ENCODE peak calls at places on chromosomes 2 and 18, in ten cellular contexts. S, C, F, N, Q, H, B, R, Z and U are unnamed samples. For H3K4me1, the result is how much of the 10 kb centered on the place peaks cover.

GRCh38 chr18:61545281-61546245 is 212.3 kb downstream of the CDH20 start:
- DNase-seq in N (no peak), Z (no peak), F (no peak), R (no peak), C (no peak), Q (no peak), B (no peak), H (no peak), S (no peak), U (no peak)

GRCh38 chr2:203759692-203760365 is 53.4 kb downstream of the CD28 start:
- DNase-seq in S (peak), C (no peak), N (no peak), Q (peak), F (no peak), B (no peak), Z (no peak), H (peak), R (no peak), U (no peak)

GRCh38 chr2:43469713-43470112 is 126.1 kb downstream of the THADA start:
- DNase-seq in C (no peak), S (no peak), F (no peak), Z (no peak), N (no peak), R (no peak), H (no peak), B (no peak), Q (no peak), U (no peak)

GRCh38 chr2:217204358-217204757 is 344.5 kb upstream of the TNP1 start:
- DNase-seq in N (no peak), R (no peak), B (no peak), F (no peak), H (peak), C (no peak), S (no peak), Q (no peak), Z (no peak), U (no peak)

GRCh38 chr18:62928316-62928715 is 213.0 kb downstream of the PHLPP1 start:
- DNase-seq in R (no peak), N (no peak), C (no peak), Q (no peak), F (no peak), B (no peak), H (peak), S (no peak), Z (no peak), U (no peak)

GRCh38 chr2:33762636-33763035 is 163.5 kb upstream of the FAM98A start:
- DNase-seq in R (no peak), F (no peak), Q (no peak), C (no peak), S (no peak), B (no peak), N (no peak), Z (no peak), H (no peak), U (no peak)

GRCh38 chr2:29367986-29368677 is 252.9 kb downstream of the CLIP4 start:
- DNase-seq in Q (no peak), R (no peak), N (no peak), C (no peak), S (no peak), H (peak), F (no peak), B (no peak), Z (no peak), U (no peak)

GRCh38 chr2:32688511-32688910 is 60.7 kb downstream of the TTC27 start:
- DNase-seq in R (no peak), S (no peak), N (no peak), H (peak), Q (no peak), C (no peak), B (no peak), F (no peak), Z (no peak), U (no peak)

GRCh38 chr2:119029297-119029696 is 87.3 kb downstream of the MARCO start:
- DNase-seq in B (no peak), Z (no peak), N (no peak), R (no peak), Q (no peak), F (no peak), H (no peak), C (no peak), S (no peak), U (no peak)

GRCh38 chr2:127566139-127566417 is 30.6 kb downstream of the MYO7B start:
- DNase-seq in R (no peak), S (no peak), N (no peak), C (no peak), F (no peak), Z (no peak), B (no peak), Q (no peak), H (no peak), U (no peak)

GRCh38 chr2:234998404-234999211 is 46.8 kb downstream of the SH3BP4 start:
- DNase-seq in Z (no peak), R (no peak), S (no peak), B (no peak), H (no peak), C (no peak), N (peak), F (no peak), Q (peak), U (no peak)

GRCh38 chr2:14693874-14694273 is 61.4 kb downstream of the LRATD1 start:
- DNase-seq in N (no peak), R (no peak), H (no peak), B (no peak), Q (no peak), C (no peak), Z (no peak), F (no peak), S (no peak), U (no peak)

GRCh38 chr2:242051440-242051839 is 181.9 kb downstream of the RTP5 start:
- DNase-seq in Q (no peak), H (no peak), N (no peak), Z (no peak), S (no peak), B (no peak), C (no peak), F (no peak), R (no peak), U (no peak)

GRCh38 chr18:46310258-46310657 is 206.1 kb downstream of the HAUS1 start:
- DNase-seq in C (no peak), B (no peak), Z (peak), Q (no peak), S (no peak), R (no peak), H (no peak), F (no peak), N (no peak), U (no peak)

GRCh38 chr18:44759925-44760342 is 79.2 kb downstream of the SETBP1 start:
- DNase-seq in F (no peak), C (no peak), R (no peak), Z (no peak), B (no peak), N (no peak), S (no peak), H (no peak), Q (no peak), U (no peak)

GRCh38 chr18:55780591-55781071 is 192.6 kb upstream of the TCF4 start:
- DNase-seq in C (no peak), F (no peak), Z (no peak), B (no peak), N (no peak), Q (no peak), H (peak), R (no peak), S (no peak), U (no peak)

GRCh38 chr2:56757884-56758545 is 574.2 kb downstream of the CCDC85A start:
- DNase-seq in N (no peak), S (no peak), C (no peak), Z (no peak), Q (no peak), R (no peak), F (no peak), B (no peak), H (no peak), U (no peak)

GRCh38 chr18:22113144-22113813 is 56.1 kb upstream of the GATA6 start:
- DNase-seq in F (no peak), R (peak), Q (peak), C (no peak), B (no peak), S (no peak), H (no peak), N (peak), Z (no peak), U (peak)

GRCh38 chr2:188388831-188389230 is 97.2 kb downstream of the GULP1 start:
- DNase-seq in H (no peak), Q (no peak), C (no peak), Z (no peak), F (no peak), R (no peak), S (no peak), B (no peak), N (no peak), U (no peak)

GRCh38 chr2:75596784-75597183 is 36.0 kb upstream of the EVA1A start:
- DNase-seq in N (no peak), H (no peak), C (no peak), B (no peak), F (no peak), Z (no peak), Q (no peak), R (no peak), S (no peak), U (no peak)

GRCh38 chr2:75595541-75596395 is 35.0 kb upstream of the EVA1A start:
- DNase-seq in Q (no peak), B (no peak), N (peak), S (no peak), F (no peak), R (no peak), H (peak), Z (no peak), C (no peak), U (no peak)

GRCh38 chr2:75600418-75601088 is 39.8 kb upstream of the EVA1A start:
- DNase-seq in R (no peak), F (no peak), Z (no peak), S (no peak), B (no peak), H (no peak), Q (peak), N (no peak), C (no peak), U (no peak)

GRCh38 chr2:75597949-75598348 is 37.2 kb upstream of the EVA1A start:
- DNase-seq in Q (no peak), F (no peak), S (no peak), C (no peak), R (no peak), N (no peak), B (no peak), Z (no peak), H (no peak), U (no peak)

GRCh38 chr2:75598572-75599155 is 37.9 kb upstream of the EVA1A start:
- DNase-seq in Z (no peak), B (no peak), R (no peak), N (no peak), Q (no peak), C (no peak), H (no peak), F (no peak), S (no peak), U (no peak)
- H3K4me1 ChIP-seq in Z (under half), B (under half), R (under half), N (under half), Q (under half), C (under half), H (under half), F (under half), S (under half), U (under half)

DNA sequence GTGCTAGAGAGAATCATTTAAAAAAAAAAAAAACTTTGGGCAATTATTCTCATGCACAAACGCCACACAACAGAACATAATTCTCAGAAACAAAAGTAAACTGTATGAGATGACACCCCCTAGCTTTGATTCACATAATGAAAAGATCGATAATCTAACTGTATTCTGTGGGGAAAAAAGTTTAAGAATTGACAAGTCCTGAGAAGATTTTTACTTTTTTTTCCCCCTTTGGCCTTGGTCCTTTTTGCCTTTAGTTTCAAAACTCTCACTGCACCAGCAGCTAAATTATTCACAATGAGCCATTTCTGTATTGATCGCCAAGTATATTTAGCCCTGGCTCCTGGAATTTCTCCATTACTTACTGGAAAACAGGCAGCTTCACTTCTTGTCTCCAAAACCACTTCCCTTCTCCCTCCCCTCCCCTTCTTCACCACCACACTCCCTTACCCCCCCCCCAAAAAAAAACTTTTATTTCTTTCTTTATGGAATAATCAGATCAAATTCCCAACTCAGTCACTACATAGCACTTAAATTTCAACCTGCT is 2.0 kb downstream of the IKZF2 start:
- DNase-seq in Q (no peak), R (no peak), H (peak), F (no peak), B (no peak), S (peak), C (no peak), Z (no peak), N (no peak), U (no peak)
- H3K27ac ChIP-seq in Q (no peak), R (peak), H (peak), F (no peak), B (no peak), S (no peak), C (no peak), Z (no peak), N (no peak), U (peak)

GRCh38 chr2:191738667-191739066 is 60.7 kb downstream of the NABP1 start:
- DNase-seq in F (no peak), Z (no peak), R (no peak), H (no peak), S (no peak), B (no peak), C (no peak), N (no peak), Q (no peak), U (no peak)
- H3K4me3 ChIP-seq in F (no peak), Z (no peak), R (no peak), H (no peak), S (no peak), B (no peak), C (no peak), N (no peak), Q (no peak), U (no peak)

GRCh38 chr2:97967216-97967592 is 28.5 kb downstream of the TMEM131 start:
- DNase-seq in C (no peak), S (no peak), Q (no peak), Z (no peak), F (no peak), R (no peak), N (no peak), B (no peak), H (no peak), U (no peak)

GRCh38 chr2:97966545-97967215 is 29.1 kb downstream of the TMEM131 start:
- DNase-seq in N (peak), B (no peak), F (no peak), H (no peak), S (no peak), R (no peak), C (no peak), Z (no peak), Q (peak), U (no peak)

GRCh38 chr2:97968228-97968627 is 27.5 kb downstream of the TMEM131 start:
- DNase-seq in R (no peak), N (no peak), Q (peak), B (no peak), F (no peak), H (no peak), S (no peak), Z (no peak), C (no peak), U (no peak)

GRCh38 chr2:97969466-97970067 is 26.2 kb downstream of the TMEM131 start:
- DNase-seq in S (no peak), H (peak), C (no peak), Q (no peak), F (no peak), N (peak), B (no peak), Z (no peak), R (no peak), U (no peak)

GRCh38 chr2:97970300-97971060 is 25.3 kb downstream of the TMEM131 start:
- DNase-seq in C (no peak), R (no peak), S (no peak), B (no peak), F (no peak), Q (no peak), H (no peak), Z (no peak), N (peak), U (no peak)
- H3K4me1 ChIP-seq in C (under half), R (under half), S (under half), B (under half), F (under half), Q (under half), H (under half), Z (under half), N (half or more), U (under half)

GRCh38 chr2:46999857-47000678 is 84.5 kb upstream of the MCFD2 start:
- DNase-seq in R (no peak), N (no peak), Z (no peak), C (no peak), F (no peak), Q (no peak), B (no peak), S (no peak), H (no peak), U (no peak)
- H3K27ac ChIP-seq in R (no peak), N (no peak), Z (no peak), C (no peak), F (no peak), Q (no peak), B (no peak), S (no peak), H (peak), U (no peak)

DNA sequence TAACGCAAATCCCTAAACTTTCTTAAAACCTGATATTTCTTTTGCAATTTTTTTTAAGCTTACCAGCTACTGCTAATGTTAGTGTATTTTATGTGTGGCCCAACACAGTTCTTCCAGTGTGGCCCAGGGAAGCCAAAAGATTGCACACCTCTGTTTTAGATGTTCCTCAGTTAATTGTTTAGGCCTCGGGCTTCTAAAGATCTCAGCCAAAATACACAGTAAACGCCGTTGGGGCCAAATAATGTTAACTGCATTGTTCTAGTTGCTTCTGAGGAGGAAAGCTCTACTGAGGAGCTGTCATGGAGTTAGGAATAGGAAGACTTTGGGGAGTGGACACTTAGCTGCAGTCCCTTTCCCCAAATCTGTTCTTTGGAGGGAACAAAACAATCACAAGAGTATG is 2.0 kb downstream of the HSPE1 start:
- DNase-seq in B (no peak), Q (no peak), F (no peak), H (no peak), N (no peak), R (no peak), C (no peak), Z (no peak), S (no peak), U (no peak)
- H3K4me3 ChIP-seq in B (peak), Q (no peak), F (peak), H (peak), N (peak), R (no peak), C (no peak), Z (no peak), S (peak), U (no peak)

GRCh38 chr2:222568866-222569265 is 87.0 kb downstream of the FARSB start:
- DNase-seq in B (no peak), S (no peak), H (peak), Z (no peak), F (no peak), N (no peak), Q (no peak), C (no peak), R (no peak), U (peak)
- H3K4me1 ChIP-seq in B (under half), S (under half), H (under half), Z (under half), F (under half), N (under half), Q (under half), C (under half), R (under half), U (under half)

GRCh38 chr2:173216668-173217067 is 138.0 kb upstream of the CDCA7 start:
- DNase-seq in H (no peak), C (no peak), N (no peak), R (no peak), Q (no peak), F (no peak), S (no peak), Z (no peak), B (no peak), U (no peak)
- H3K27ac ChIP-seq in H (peak), C (no peak), N (no peak), R (no peak), Q (no peak), F (no peak), S (no peak), Z (no peak), B (no peak), U (no peak)

GRCh38 chr2:95025406-95026319 is at the start of gene MAL:
- DNase-seq in Z (no peak), S (peak), C (peak), B (peak), Q (no peak), H (peak), F (peak), R (no peak), N (no peak), U (no peak)

GRCh38 chr2:95023222-95023597 is 2.3 kb upstream of the MAL start:
- DNase-seq in S (no peak), Q (no peak), N (peak), R (no peak), H (no peak), B (no peak), F (peak), Z (no peak), C (peak), U (no peak)

GRCh38 chr2:95024306-95024880 is 1.1 kb upstream of the MAL start:
- DNase-seq in C (no peak), R (no peak), Z (no peak), B (no peak), Q (no peak), N (no peak), H (no peak), F (no peak), S (no peak), U (no peak)

GRCh38 chr2:95026471-95027368 is 1.2 kb downstream of the MAL start:
- DNase-seq in Q (no peak), C (peak), Z (no peak), R (no peak), H (no peak), N (no peak), S (peak), F (no peak), B (peak), U (no peak)

DNA sequence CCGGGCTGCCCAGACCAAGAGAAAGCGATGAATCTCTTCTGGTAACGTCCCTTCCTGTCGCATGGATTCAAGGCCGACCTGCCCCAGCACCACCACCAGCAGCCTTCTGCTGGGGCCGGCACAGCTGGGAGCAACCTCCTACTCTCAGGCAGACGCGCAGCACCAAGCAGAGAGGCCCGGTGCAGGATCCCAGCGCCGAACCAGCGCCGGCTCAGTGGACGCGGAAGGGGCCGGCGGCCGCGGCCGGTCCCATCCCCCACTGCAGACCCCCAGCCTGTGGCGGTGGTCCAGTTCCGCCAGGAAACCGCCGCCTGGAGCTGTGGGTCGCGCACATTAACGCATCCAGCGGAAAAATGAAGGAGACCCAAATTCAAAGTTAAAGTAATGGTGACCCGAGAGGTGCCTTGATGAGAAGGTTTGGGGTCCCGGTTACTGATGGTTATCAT is 525 bp upstream of the MAL start:
- DNase-seq in Q (no peak), H (no peak), N (no peak), C (peak), B (peak), S (no peak), Z (no peak), R (no peak), F (no peak), U (no peak)
- H3K4me3 ChIP-seq in Q (no peak), H (peak), N (no peak), C (peak), B (no peak), S (no peak), Z (no peak), R (peak), F (peak), U (peak)